ENCODE peak calls at places on chromosome 19, in seven cellular contexts. V, G, U, S, Q, A and O are unnamed samples.

GRCh38 chr19:55704494-55705245 is 29.6 kb downstream of the EPN1 start:
- DNase-seq in V (no peak), G (no peak), U (no peak), S (no peak), Q (no peak), A (no peak), O (no peak)

GRCh38 chr19:33814181-33815165 is 17.8 kb downstream of the KCTD15 start:
- DNase-seq in V (no peak), G (no peak), U (peak; percentile 74), S (no peak), Q (no peak), A (no peak), O (no peak)

GRCh38 chr19:46603752-46604241 is 2.7 kb downstream of the CALM3 start:
- DNase-seq in V (no peak), G (no peak), U (peak; percentile 42), S (no peak), Q (no peak), A (no peak), O (no peak)

GRCh38 chr19:3370728-3371591 is 4.6 kb downstream of the NFIC start:
- DNase-seq in V (no peak), G (no peak), U (no peak), S (no peak), Q (no peak), A (no peak), O (no peak)

GRCh38 chr19:11887247-11887617 is 350 bp upstream of the ZNF69 start:
- DNase-seq in V (no peak), G (no peak), U (no peak), S (no peak), Q (no peak), A (no peak), O (no peak)

GRCh38 chr19:4043410-4043809 is 23.3 kb downstream of the ZBTB7A start:
- DNase-seq in V (no peak), G (no peak), U (no peak), S (no peak), Q (no peak), A (no peak), O (no peak)

GRCh38 chr19:35299523-35300339 is 7.8 kb downstream of the MAG start:
- DNase-seq in V (no peak), G (no peak), U (peak; percentile 83), S (no peak), Q (no peak), A (no peak), O (no peak)

GRCh38 chr19:28196961-28197360 is 1016.0 kb downstream of the UQCRFS1 start:
- DNase-seq in V (no peak), G (no peak), U (no peak), S (no peak), Q (no peak), A (no peak), O (no peak)

GRCh38 chr19:53101518-53101917 is 1.7 kb downstream of the ZNF160 start:
- DNase-seq in V (no peak), G (no peak), U (peak; percentile 34), S (no peak), Q (no peak), A (no peak), O (no peak)

GRCh38 chr19:7120499-7120898 is 51.0 kb downstream of the ZNF557 start:
- DNase-seq in V (no peak), G (no peak), U (no peak), S (no peak), Q (no peak), A (no peak), O (no peak)

GRCh38 chr19:33221641-33222040 is 4.0 kb downstream of the SLC7A10 start:
- DNase-seq in V (no peak), G (no peak), U (no peak), S (no peak), Q (no peak), A (no peak), O (no peak)

GRCh38 chr19:55528030-55528801 is 8.7 kb downstream of the SBK2 start:
- DNase-seq in V (no peak), G (no peak), U (peak; percentile 90), S (no peak), Q (no peak), A (no peak), O (no peak)

DNA sequence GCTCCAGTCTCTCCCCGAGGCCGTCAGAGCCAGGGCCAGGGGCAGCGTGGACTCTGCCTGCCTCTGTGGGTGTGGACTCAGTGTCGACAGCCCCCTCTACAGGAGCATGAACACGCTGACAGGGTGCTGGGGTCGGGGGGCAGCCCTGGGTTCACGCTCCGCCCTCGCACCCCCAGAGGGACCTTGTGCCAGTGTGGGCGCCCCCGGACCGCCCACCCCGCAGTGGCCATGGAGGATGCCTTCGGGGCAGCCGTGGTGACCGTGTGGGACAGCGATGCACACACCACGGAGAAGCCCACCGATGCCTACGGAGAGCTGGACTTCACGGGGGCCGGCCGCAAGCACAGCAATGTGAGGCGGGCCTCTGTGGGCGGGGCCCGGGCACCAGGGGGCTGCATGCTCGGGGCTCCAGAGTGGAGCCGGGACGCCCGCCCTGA is 8.3 kb downstream of the TRPM4 start:
- DNase-seq in V (no peak), G (no peak), U (peak; percentile 51), S (no peak), Q (no peak), A (no peak), O (no peak)
- TF ChIP-seq CTCF in V (no peak), G (no peak), U (no peak), S (no peak), Q (no peak), A (no peak), O (no peak)

GRCh38 chr19:38717855-38718254 is 26.4 kb downstream of the CAPN12 start:
- DNase-seq in V (no peak), G (no peak), U (no peak), S (no peak), Q (no peak), A (no peak), O (no peak)

GRCh38 chr19:38717051-38717450 is 27.2 kb downstream of the CAPN12 start:
- DNase-seq in V (no peak), G (no peak), U (no peak), S (no peak), Q (no peak), A (no peak), O (no peak)

GRCh38 chr19:38720559-38721236 is 23.6 kb downstream of the CAPN12 start:
- DNase-seq in V (no peak), G (no peak), U (no peak), S (no peak), Q (no peak), A (no peak), O (no peak)

GRCh38 chr19:38719761-38720558 is 24.3 kb downstream of the CAPN12 start:
- DNase-seq in V (no peak), G (no peak), U (no peak), S (no peak), Q (no peak), A (no peak), O (no peak)

DNA sequence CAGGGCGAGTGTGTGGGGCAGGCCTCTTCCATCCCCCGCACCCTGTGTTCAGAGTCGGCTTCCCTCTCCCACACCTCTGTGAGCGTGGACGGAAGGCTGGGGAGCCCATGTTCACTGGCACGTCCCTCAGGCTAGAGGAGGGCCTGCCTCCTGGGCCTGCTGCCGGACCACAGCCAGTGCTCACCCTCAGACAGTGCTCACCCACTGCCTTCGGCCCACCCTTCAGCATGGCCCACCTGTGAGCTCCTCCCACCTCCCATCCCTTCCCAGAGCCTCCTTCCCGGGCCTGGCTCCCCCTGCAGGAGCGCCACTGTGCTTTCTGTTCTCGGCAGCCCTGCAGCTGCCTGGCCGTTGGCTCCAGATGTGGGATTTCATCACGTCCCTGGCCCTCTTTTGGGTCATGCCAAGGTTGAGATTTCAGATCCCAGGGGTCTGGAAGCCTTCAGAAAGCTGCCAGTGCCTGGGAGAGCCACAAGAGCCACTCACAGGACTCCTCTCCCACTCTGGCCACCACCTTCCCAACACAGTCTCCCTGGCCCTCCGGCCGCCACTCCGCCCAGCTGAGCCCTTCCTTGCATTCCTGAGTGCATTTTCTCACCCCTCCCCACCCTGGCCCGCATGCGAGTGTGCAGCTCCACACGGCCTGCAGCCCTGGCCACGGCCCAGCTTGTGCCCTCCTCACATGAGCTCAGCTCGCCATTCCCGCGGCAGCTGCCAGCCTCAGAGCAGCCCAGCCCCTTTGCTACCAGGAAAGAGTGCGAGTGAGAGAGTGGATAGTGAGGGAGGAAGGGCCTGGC is 25.3 kb downstream of the CAPN12 start:
- DNase-seq in V (peak; percentile 80), G (no peak), U (peak; percentile 64), S (no peak), Q (no peak), A (no peak), O (no peak)
- TF ChIP-seq CTCF in V (peak; percentile 44), G (peak; percentile 33), U (peak; percentile 31), S (peak; percentile 31), Q (no peak), A (peak; percentile 51), O (peak; percentile 59)

GRCh38 chr19:54457773-54458647 is 5.6 kb downstream of the LENG9 start:
- DNase-seq in V (no peak), G (no peak), U (no peak), S (no peak), Q (no peak), A (no peak), O (no peak)

GRCh38 chr19:54456423-54457373 is 6.9 kb downstream of the LENG9 start:
- DNase-seq in V (no peak), G (no peak), U (no peak), S (no peak), Q (no peak), A (no peak), O (no peak)

GRCh38 chr19:54453921-54454780 is 5.2 kb downstream of the LENG8 start:
- DNase-seq in V (no peak), G (no peak), U (no peak), S (no peak), Q (no peak), A (no peak), O (no peak)

GRCh38 chr19:54454781-54455675 is 6.0 kb downstream of the LENG8 start:
- DNase-seq in V (no peak), G (no peak), U (no peak), S (no peak), Q (no peak), A (no peak), O (no peak)

DNA sequence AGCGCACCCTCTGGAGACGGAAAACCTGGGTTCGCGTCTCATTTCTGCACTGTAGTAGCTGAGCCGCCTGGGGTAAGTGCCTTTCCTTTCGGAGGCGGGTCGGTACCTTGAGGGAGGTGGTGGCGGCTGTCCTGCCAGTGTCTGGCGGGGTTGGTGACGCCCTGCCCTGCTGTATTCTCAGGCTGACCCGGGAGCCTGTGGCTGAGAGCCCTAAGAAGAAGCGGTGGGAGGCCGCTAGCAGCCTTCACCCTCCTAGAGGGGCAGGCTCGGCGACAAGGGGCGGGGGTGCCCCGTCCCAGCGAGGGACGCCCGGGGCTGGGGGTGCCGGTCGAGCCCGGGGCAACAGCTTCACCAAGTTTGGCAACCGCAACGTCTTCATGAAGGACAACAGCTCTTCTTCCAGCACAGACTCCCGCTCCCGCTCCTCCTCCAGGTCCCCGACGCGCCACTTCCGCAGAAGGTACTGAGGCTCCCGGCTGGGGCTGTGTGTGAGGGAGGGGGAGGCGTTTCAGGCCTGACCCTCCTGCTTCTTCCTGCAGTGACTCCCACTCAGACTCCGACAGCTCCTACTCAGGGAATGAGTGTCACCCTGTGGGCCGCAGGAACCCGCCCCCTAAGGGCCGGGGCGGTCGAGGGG is 6.9 kb downstream of the LENG8 start:
- DNase-seq in V (no peak), G (no peak), U (no peak), S (no peak), Q (no peak), A (no peak), O (no peak)
- TF ChIP-seq CTCF in V (no peak), G (no peak), U (no peak), S (no peak), Q (no peak), A (no peak), O (no peak)

DNA sequence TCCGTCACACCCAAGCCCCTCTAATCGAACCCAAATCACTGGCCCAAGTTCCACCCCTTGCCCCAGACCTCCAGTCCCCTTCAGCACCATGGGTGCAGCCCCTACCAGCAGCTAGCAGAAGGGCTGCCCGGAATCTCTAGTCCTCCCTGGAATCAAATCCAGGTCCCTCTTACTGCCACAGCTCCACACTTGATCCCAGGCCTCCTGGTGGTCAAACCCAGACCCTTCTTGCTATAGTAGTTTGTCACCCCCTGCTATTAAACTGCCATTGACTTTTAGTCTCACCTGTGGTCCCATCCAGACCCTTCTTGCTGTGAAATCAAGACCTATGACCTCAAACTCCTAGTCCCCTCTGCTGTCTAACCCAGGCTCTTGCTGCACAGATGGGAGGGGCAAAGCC is 8.7 kb downstream of the HIPK4 start:
- DNase-seq in V (no peak), G (no peak), U (peak; percentile 33), S (no peak), Q (no peak), A (no peak), O (no peak)
- TF ChIP-seq CTCF in V (no peak), G (no peak), U (no peak), S (no peak), Q (no peak), A (peak; percentile 1), O (peak; percentile 9)